ENCODE peak calls at places on chromosomes 3 and 15, in ten cellular contexts. One of them, this sample, is unnamed.

GRCh38 chr15:41894791-41895463 is 1.1 kb upstream of the SPTBN5 start:
- DNase-seq in activated naive CD8-positive, alpha-beta T cell treated with anti-CD3 and anti-CD28 coated beads, Interleukin-2, amount 50 U/mL, for 24 hours: peak; percentile 73
- DNase-seq in aorta: peak; percentile 92
- DNase-seq in Daoy: peak; percentile 90
- DNase-seq in cerebellar cortex: peak; percentile 48
- DNase-seq in NCI-H345: peak; percentile 80
- DNase-seq in AG08395: peak; percentile 93
- DNase-seq in tibial artery: peak; percentile 79
- DNase-seq in CD8-positive, alpha-beta T cell: peak; percentile 82
- DNase-seq in T-helper 1 cell: peak; percentile 81
- DNase-seq in this sample: peak; percentile 77

GRCh38 chr3:43155016-43155415 is 49.1 kb upstream of the POMGNT2 start:
- DNase-seq in CD8-positive, alpha-beta T cell: no peak
- DNase-seq in cerebellar cortex: no peak
- DNase-seq in AG08395: no peak
- DNase-seq in Daoy: no peak
- DNase-seq in aorta: no peak
- DNase-seq in activated naive CD8-positive, alpha-beta T cell treated with anti-CD3 and anti-CD28 coated beads, Interleukin-2, amount 50 U/mL, for 24 hours: no peak
- DNase-seq in NCI-H345: no peak
- DNase-seq in T-helper 1 cell: no peak
- DNase-seq in tibial artery: no peak
- DNase-seq in this sample: no peak

GRCh38 chr3:535566-536416 is 339.2 kb downstream of the CHL1 start:
- DNase-seq in CD8-positive, alpha-beta T cell: no peak
- DNase-seq in tibial artery: no peak
- DNase-seq in AG08395: no peak
- DNase-seq in cerebellar cortex: peak; percentile 62
- DNase-seq in activated naive CD8-positive, alpha-beta T cell treated with anti-CD3 and anti-CD28 coated beads, Interleukin-2, amount 50 U/mL, for 24 hours: no peak
- DNase-seq in Daoy: peak; percentile 0
- DNase-seq in NCI-H345: no peak
- DNase-seq in aorta: peak; percentile 60
- DNase-seq in T-helper 1 cell: no peak
- DNase-seq in this sample: no peak

GRCh38 chr3:51944541-51945021 is 2.4 kb downstream of the PARP3 start:
- DNase-seq in aorta: peak; percentile 41
- DNase-seq in activated naive CD8-positive, alpha-beta T cell treated with anti-CD3 and anti-CD28 coated beads, Interleukin-2, amount 50 U/mL, for 24 hours: no peak
- DNase-seq in T-helper 1 cell: no peak
- DNase-seq in CD8-positive, alpha-beta T cell: no peak
- DNase-seq in tibial artery: no peak
- DNase-seq in NCI-H345: no peak
- DNase-seq in cerebellar cortex: no peak
- DNase-seq in Daoy: no peak
- DNase-seq in AG08395: no peak
- DNase-seq in this sample: no peak

GRCh38 chr3:44428910-44429309 is 48.6 kb downstream of the ZNF445 start:
- DNase-seq in Daoy: no peak
- DNase-seq in aorta: no peak
- DNase-seq in cerebellar cortex: no peak
- DNase-seq in activated naive CD8-positive, alpha-beta T cell treated with anti-CD3 and anti-CD28 coated beads, Interleukin-2, amount 50 U/mL, for 24 hours: no peak
- DNase-seq in AG08395: no peak
- DNase-seq in T-helper 1 cell: no peak
- DNase-seq in CD8-positive, alpha-beta T cell: no peak
- DNase-seq in NCI-H345: no peak
- DNase-seq in tibial artery: no peak
- DNase-seq in this sample: no peak

GRCh38 chr3:129560931-129561594 is 18.1 kb downstream of the H1-8 start:
- DNase-seq in CD8-positive, alpha-beta T cell: no peak
- DNase-seq in T-helper 1 cell: no peak
- DNase-seq in cerebellar cortex: no peak
- DNase-seq in Daoy: peak; percentile 80
- DNase-seq in activated naive CD8-positive, alpha-beta T cell treated with anti-CD3 and anti-CD28 coated beads, Interleukin-2, amount 50 U/mL, for 24 hours: no peak
- DNase-seq in AG08395: peak; percentile 94
- DNase-seq in aorta: peak; percentile 93
- DNase-seq in NCI-H345: no peak
- DNase-seq in tibial artery: peak; percentile 88
- DNase-seq in this sample: no peak

GRCh38 chr3:27310693-27311092 is 58.5 kb downstream of the NEK10 start:
- DNase-seq in cerebellar cortex: no peak
- DNase-seq in T-helper 1 cell: no peak
- DNase-seq in Daoy: no peak
- DNase-seq in NCI-H345: no peak
- DNase-seq in tibial artery: no peak
- DNase-seq in activated naive CD8-positive, alpha-beta T cell treated with anti-CD3 and anti-CD28 coated beads, Interleukin-2, amount 50 U/mL, for 24 hours: no peak
- DNase-seq in aorta: no peak
- DNase-seq in AG08395: no peak
- DNase-seq in CD8-positive, alpha-beta T cell: no peak
- DNase-seq in this sample: no peak

GRCh38 chr15:23516866-23517265 is 48.6 kb upstream of the MKRN3 start:
- DNase-seq in T-helper 1 cell: no peak
- DNase-seq in cerebellar cortex: no peak
- DNase-seq in tibial artery: no peak
- DNase-seq in Daoy: no peak
- DNase-seq in CD8-positive, alpha-beta T cell: no peak
- DNase-seq in activated naive CD8-positive, alpha-beta T cell treated with anti-CD3 and anti-CD28 coated beads, Interleukin-2, amount 50 U/mL, for 24 hours: no peak
- DNase-seq in aorta: no peak
- DNase-seq in AG08395: no peak
- DNase-seq in NCI-H345: no peak
- DNase-seq in this sample: no peak

GRCh38 chr3:31077021-31077601 is 182.7 kb upstream of the GADL1 start:
- DNase-seq in aorta: peak; percentile 50
- DNase-seq in T-helper 1 cell: no peak
- DNase-seq in Daoy: peak; percentile 65
- DNase-seq in tibial artery: no peak
- DNase-seq in NCI-H345: no peak
- DNase-seq in CD8-positive, alpha-beta T cell: no peak
- DNase-seq in cerebellar cortex: no peak
- DNase-seq in activated naive CD8-positive, alpha-beta T cell treated with anti-CD3 and anti-CD28 coated beads, Interleukin-2, amount 50 U/mL, for 24 hours: peak; percentile 41
- DNase-seq in AG08395: peak; percentile 83
- DNase-seq in this sample: no peak

GRCh38 chr15:75809986-75810750 is 33.1 kb upstream of the UBE2Q2 start:
- DNase-seq in Daoy: peak; percentile 51
- DNase-seq in activated naive CD8-positive, alpha-beta T cell treated with anti-CD3 and anti-CD28 coated beads, Interleukin-2, amount 50 U/mL, for 24 hours: peak; percentile 16
- DNase-seq in aorta: no peak
- DNase-seq in cerebellar cortex: peak; percentile 44
- DNase-seq in NCI-H345: peak; percentile 34
- DNase-seq in AG08395: peak; percentile 29
- DNase-seq in tibial artery: no peak
- DNase-seq in T-helper 1 cell: no peak
- DNase-seq in CD8-positive, alpha-beta T cell: no peak
- DNase-seq in this sample: no peak

GRCh38 chr15:92869977-92870644 is 30.0 kb upstream of the CHD2 start:
- DNase-seq in NCI-H345: no peak
- DNase-seq in Daoy: no peak
- DNase-seq in tibial artery: no peak
- DNase-seq in AG08395: no peak
- DNase-seq in T-helper 1 cell: no peak
- DNase-seq in cerebellar cortex: no peak
- DNase-seq in CD8-positive, alpha-beta T cell: no peak
- DNase-seq in aorta: no peak
- DNase-seq in activated naive CD8-positive, alpha-beta T cell treated with anti-CD3 and anti-CD28 coated beads, Interleukin-2, amount 50 U/mL, for 24 hours: no peak
- DNase-seq in this sample: no peak

GRCh38 chr15:91860498-91860897 is 7.0 kb downstream of the SLCO3A1 start:
- DNase-seq in T-helper 1 cell: no peak
- DNase-seq in activated naive CD8-positive, alpha-beta T cell treated with anti-CD3 and anti-CD28 coated beads, Interleukin-2, amount 50 U/mL, for 24 hours: no peak
- DNase-seq in AG08395: no peak
- DNase-seq in cerebellar cortex: peak; percentile 80
- DNase-seq in tibial artery: no peak
- DNase-seq in CD8-positive, alpha-beta T cell: no peak
- DNase-seq in NCI-H345: no peak
- DNase-seq in Daoy: no peak
- DNase-seq in aorta: no peak
- DNase-seq in this sample: no peak

GRCh38 chr15:76991048-76991447 is 3.9 kb upstream of the PSTPIP1 start:
- DNase-seq in activated naive CD8-positive, alpha-beta T cell treated with anti-CD3 and anti-CD28 coated beads, Interleukin-2, amount 50 U/mL, for 24 hours: no peak
- DNase-seq in NCI-H345: no peak
- DNase-seq in AG08395: no peak
- DNase-seq in tibial artery: no peak
- DNase-seq in T-helper 1 cell: no peak
- DNase-seq in CD8-positive, alpha-beta T cell: no peak
- DNase-seq in cerebellar cortex: no peak
- DNase-seq in aorta: peak; percentile 66
- DNase-seq in Daoy: no peak
- DNase-seq in this sample: no peak

GRCh38 chr3:149603126-149604074 is 54.4 kb downstream of the WWTR1 start:
- DNase-seq in cerebellar cortex: no peak
- DNase-seq in NCI-H345: no peak
- DNase-seq in tibial artery: no peak
- DNase-seq in AG08395: peak; percentile 75
- DNase-seq in T-helper 1 cell: no peak
- DNase-seq in activated naive CD8-positive, alpha-beta T cell treated with anti-CD3 and anti-CD28 coated beads, Interleukin-2, amount 50 U/mL, for 24 hours: no peak
- DNase-seq in CD8-positive, alpha-beta T cell: no peak
- DNase-seq in Daoy: peak; percentile 75
- DNase-seq in aorta: no peak
- DNase-seq in this sample: no peak

GRCh38 chr3:193822492-193823220 is 229.6 kb downstream of the OPA1 start:
- DNase-seq in cerebellar cortex: no peak
- DNase-seq in activated naive CD8-positive, alpha-beta T cell treated with anti-CD3 and anti-CD28 coated beads, Interleukin-2, amount 50 U/mL, for 24 hours: no peak
- DNase-seq in aorta: no peak
- DNase-seq in CD8-positive, alpha-beta T cell: no peak
- DNase-seq in T-helper 1 cell: no peak
- DNase-seq in NCI-H345: no peak
- DNase-seq in tibial artery: no peak
- DNase-seq in AG08395: no peak
- DNase-seq in Daoy: peak; percentile 35
- DNase-seq in this sample: no peak

GRCh38 chr15:97984157-97984556 is 23.7 kb downstream of the ARRDC4 start:
- DNase-seq in Daoy: no peak
- DNase-seq in CD8-positive, alpha-beta T cell: no peak
- DNase-seq in T-helper 1 cell: no peak
- DNase-seq in tibial artery: no peak
- DNase-seq in activated naive CD8-positive, alpha-beta T cell treated with anti-CD3 and anti-CD28 coated beads, Interleukin-2, amount 50 U/mL, for 24 hours: no peak
- DNase-seq in cerebellar cortex: no peak
- DNase-seq in AG08395: no peak
- DNase-seq in aorta: no peak
- DNase-seq in NCI-H345: no peak
- DNase-seq in this sample: no peak

GRCh38 chr3:134839990-134840389 is 44.9 kb downstream of the EPHB1 start:
- DNase-seq in T-helper 1 cell: no peak
- DNase-seq in cerebellar cortex: no peak
- DNase-seq in activated naive CD8-positive, alpha-beta T cell treated with anti-CD3 and anti-CD28 coated beads, Interleukin-2, amount 50 U/mL, for 24 hours: no peak
- DNase-seq in AG08395: no peak
- DNase-seq in Daoy: no peak
- DNase-seq in CD8-positive, alpha-beta T cell: no peak
- DNase-seq in tibial artery: peak; percentile 32
- DNase-seq in NCI-H345: no peak
- DNase-seq in aorta: peak; percentile 60
- DNase-seq in this sample: no peak

GRCh38 chr3:122679467-122680291 is 960 bp upstream of the PARP14 start:
- DNase-seq in Daoy: peak; percentile 60
- DNase-seq in AG08395: peak; percentile 15
- DNase-seq in activated naive CD8-positive, alpha-beta T cell treated with anti-CD3 and anti-CD28 coated beads, Interleukin-2, amount 50 U/mL, for 24 hours: no peak
- DNase-seq in T-helper 1 cell: no peak
- DNase-seq in cerebellar cortex: peak; percentile 6
- DNase-seq in CD8-positive, alpha-beta T cell: no peak
- DNase-seq in aorta: peak; percentile 56
- DNase-seq in NCI-H345: peak; percentile 23
- DNase-seq in tibial artery: peak; percentile 37
- DNase-seq in this sample: no peak

GRCh38 chr15:26639976-26640375 is 132.9 kb downstream of the GABRB3 start:
- DNase-seq in T-helper 1 cell: no peak
- DNase-seq in AG08395: no peak
- DNase-seq in cerebellar cortex: no peak
- DNase-seq in Daoy: no peak
- DNase-seq in tibial artery: no peak
- DNase-seq in activated naive CD8-positive, alpha-beta T cell treated with anti-CD3 and anti-CD28 coated beads, Interleukin-2, amount 50 U/mL, for 24 hours: no peak
- DNase-seq in NCI-H345: no peak
- DNase-seq in CD8-positive, alpha-beta T cell: no peak
- DNase-seq in aorta: no peak
- DNase-seq in this sample: no peak

GRCh38 chr3:187616307-187616939 is 53.8 kb downstream of the SST start:
- DNase-seq in tibial artery: no peak
- DNase-seq in aorta: peak; percentile 56
- DNase-seq in CD8-positive, alpha-beta T cell: peak; percentile 29
- DNase-seq in NCI-H345: peak; percentile 42
- DNase-seq in activated naive CD8-positive, alpha-beta T cell treated with anti-CD3 and anti-CD28 coated beads, Interleukin-2, amount 50 U/mL, for 24 hours: peak; percentile 67
- DNase-seq in AG08395: peak; percentile 75
- DNase-seq in cerebellar cortex: peak; percentile 54
- DNase-seq in T-helper 1 cell: peak; percentile 23
- DNase-seq in Daoy: peak; percentile 56
- DNase-seq in this sample: peak; percentile 14

GRCh38 chr15:78457101-78457500 is 19.1 kb downstream of the IREB2 start:
- DNase-seq in CD8-positive, alpha-beta T cell: no peak
- DNase-seq in aorta: no peak
- DNase-seq in NCI-H345: peak; percentile 2
- DNase-seq in tibial artery: no peak
- DNase-seq in cerebellar cortex: peak; percentile 12
- DNase-seq in activated naive CD8-positive, alpha-beta T cell treated with anti-CD3 and anti-CD28 coated beads, Interleukin-2, amount 50 U/mL, for 24 hours: no peak
- DNase-seq in T-helper 1 cell: no peak
- DNase-seq in Daoy: peak; percentile 10
- DNase-seq in AG08395: peak; percentile 77
- DNase-seq in this sample: no peak

GRCh38 chr3:185040425-185040824 is 112.4 kb downstream of the C3orf70 start:
- DNase-seq in T-helper 1 cell: no peak
- DNase-seq in cerebellar cortex: no peak
- DNase-seq in CD8-positive, alpha-beta T cell: no peak
- DNase-seq in activated naive CD8-positive, alpha-beta T cell treated with anti-CD3 and anti-CD28 coated beads, Interleukin-2, amount 50 U/mL, for 24 hours: no peak
- DNase-seq in NCI-H345: no peak
- DNase-seq in aorta: no peak
- DNase-seq in tibial artery: no peak
- DNase-seq in Daoy: no peak
- DNase-seq in AG08395: no peak
- DNase-seq in this sample: no peak

GRCh38 chr3:130772124-130772523 is 25.5 kb upstream of the PIK3R4 start:
- DNase-seq in AG08395: no peak
- DNase-seq in activated naive CD8-positive, alpha-beta T cell treated with anti-CD3 and anti-CD28 coated beads, Interleukin-2, amount 50 U/mL, for 24 hours: no peak
- DNase-seq in NCI-H345: no peak
- DNase-seq in Daoy: no peak
- DNase-seq in cerebellar cortex: no peak
- DNase-seq in aorta: no peak
- DNase-seq in T-helper 1 cell: no peak
- DNase-seq in tibial artery: no peak
- DNase-seq in CD8-positive, alpha-beta T cell: no peak
- DNase-seq in this sample: no peak

GRCh38 chr3:16211176-16211904 is 36.9 kb downstream of the GALNT15 start:
- DNase-seq in aorta: no peak
- DNase-seq in T-helper 1 cell: no peak
- DNase-seq in activated naive CD8-positive, alpha-beta T cell treated with anti-CD3 and anti-CD28 coated beads, Interleukin-2, amount 50 U/mL, for 24 hours: no peak
- DNase-seq in tibial artery: no peak
- DNase-seq in cerebellar cortex: no peak
- DNase-seq in NCI-H345: no peak
- DNase-seq in Daoy: no peak
- DNase-seq in CD8-positive, alpha-beta T cell: no peak
- DNase-seq in AG08395: peak; percentile 53
- DNase-seq in this sample: no peak

GRCh38 chr3:165159760-165160421 is 36.3 kb downstream of the SLITRK3 start:
- DNase-seq in tibial artery: no peak
- DNase-seq in T-helper 1 cell: no peak
- DNase-seq in NCI-H345: no peak
- DNase-seq in CD8-positive, alpha-beta T cell: no peak
- DNase-seq in aorta: no peak
- DNase-seq in cerebellar cortex: no peak
- DNase-seq in AG08395: no peak
- DNase-seq in activated naive CD8-positive, alpha-beta T cell treated with anti-CD3 and anti-CD28 coated beads, Interleukin-2, amount 50 U/mL, for 24 hours: no peak
- DNase-seq in Daoy: no peak
- DNase-seq in this sample: no peak

GRCh38 chr3:64114651-64115050 is 91.4 kb upstream of the PSMD6 start:
- DNase-seq in cerebellar cortex: no peak
- DNase-seq in tibial artery: no peak
- DNase-seq in CD8-positive, alpha-beta T cell: no peak
- DNase-seq in T-helper 1 cell: no peak
- DNase-seq in aorta: no peak
- DNase-seq in activated naive CD8-positive, alpha-beta T cell treated with anti-CD3 and anti-CD28 coated beads, Interleukin-2, amount 50 U/mL, for 24 hours: no peak
- DNase-seq in NCI-H345: no peak
- DNase-seq in AG08395: no peak
- DNase-seq in Daoy: no peak
- DNase-seq in this sample: no peak

GRCh38 chr3:109070232-109070631 is 47.7 kb downstream of the MORC1 start:
- DNase-seq in T-helper 1 cell: no peak
- DNase-seq in activated naive CD8-positive, alpha-beta T cell treated with anti-CD3 and anti-CD28 coated beads, Interleukin-2, amount 50 U/mL, for 24 hours: no peak
- DNase-seq in AG08395: no peak
- DNase-seq in Daoy: no peak
- DNase-seq in tibial artery: no peak
- DNase-seq in CD8-positive, alpha-beta T cell: no peak
- DNase-seq in cerebellar cortex: no peak
- DNase-seq in aorta: no peak
- DNase-seq in NCI-H345: no peak
- DNase-seq in this sample: no peak

This sample was measured in stimulated activated naive CD4-positive, alpha-beta T cell.